ENCODE peak calls at places on chromosomes 16 and 17, in four cellular contexts. J is amniotic stem cell; H is H54; R is stimulated activated CD8-positive, alpha-beta memory T cell treated with anti-CD3 and anti-CD28 coated beads, Interleukin-12 subunit alpha, Interleukin-12 subunit beta, amount 100 ng/mL, for 4 hours. D is an unnamed sample.

GRCh38 chr16:85522842-85523601 is 90.1 kb upstream of the GSE1 start:
- DNase-seq in H (peak), J (no peak), R (no peak), D (no peak)

GRCh38 chr17:82802141-82802540 is 37.7 kb downstream of the ZNF750 start:
- DNase-seq in R (no peak), J (no peak), H (no peak), D (no peak)

GRCh38 chr17:49198206-49198605 is 12.2 kb downstream of the GNGT2 start:
- DNase-seq in H (no peak), J (no peak), R (no peak), D (no peak)

GRCh38 chr17:17750881-17751280 is 69.6 kb downstream of the RAI1 start:
- DNase-seq in H (no peak), R (no peak), J (no peak), D (peak)

GRCh38 chr17:35695613-35696012 is 35.8 kb upstream of the RASL10B start:
- DNase-seq in J (no peak), R (no peak), H (no peak), D (no peak)

GRCh38 chr17:69404398-69404797 is 10.1 kb upstream of the MAP2K6 start:
- DNase-seq in R (no peak), J (no peak), H (no peak), D (no peak)

GRCh38 chr17:76707985-76708807 is 2.6 kb downstream of the MXRA7 start:
- DNase-seq in R (no peak), H (no peak), J (no peak), D (no peak)

GRCh38 chr17:79531191-79531590 is 79.7 kb downstream of the RBFOX3 start:
- DNase-seq in H (no peak), J (no peak), R (no peak), D (no peak)

GRCh38 chr16:9458816-9459215 is 367.4 kb downstream of the HAPSTR1 start:
- DNase-seq in J (no peak), R (no peak), H (no peak), D (no peak)

GRCh38 chr16:9138731-9139501 is 47.5 kb downstream of the HAPSTR1 start:
- DNase-seq in R (peak), J (no peak), H (no peak), D (peak)

GRCh38 chr16:10519929-10520868 is 60.2 kb downstream of the EMP2 start:
- DNase-seq in J (no peak), H (no peak), R (no peak), D (no peak)

GRCh38 chr16:20166531-20167235 is 93.0 kb upstream of the GPR139 start:
- DNase-seq in R (no peak), H (no peak), J (no peak), D (no peak)

GRCh38 chr16:82655315-82655714 is 28.5 kb downstream of the CDH13 start:
- DNase-seq in J (no peak), R (peak), H (no peak), D (peak)

GRCh38 chr17:5118219-5118618 is 2.4 kb downstream of the USP6 start:
- DNase-seq in J (no peak), H (no peak), R (no peak), D (no peak)

GRCh38 chr16:67431077-67431804 is at the start of gene HSD11B2:
- DNase-seq in H (peak), R (no peak), J (peak), D (no peak)

GRCh38 chr17:42783062-42783777 is 2.8 kb downstream of the WNK4 start:
- DNase-seq in J (peak), R (no peak), H (peak), D (no peak)

GRCh38 chr17:7881655-7882054 is 6.9 kb upstream of the CHD3 start:
- DNase-seq in H (no peak), J (no peak), R (no peak), D (no peak)